ENCODE peak calls at places on chromosomes 2 and 18, in eight cellular contexts. One of them, this sample, is unnamed.

GRCh38 chr18:57743008-57743407 is 60.1 kb downstream of the ATP8B1 start:
- DNase-seq in MM.1S: no peak
- DNase-seq in OCI-LY7: no peak
- DNase-seq in hepatocyte: no peak
- DNase-seq in neural progenitor cell: no peak
- DNase-seq in HCT116: no peak
- DNase-seq in SK-N-SH: no peak
- DNase-seq in GM23338: no peak
- DNase-seq in this sample: peak; percentile 47

GRCh38 chr2:95052301-95052700 is 26.8 kb downstream of the MAL start:
- DNase-seq in OCI-LY7: no peak
- DNase-seq in HCT116: no peak
- DNase-seq in neural progenitor cell: no peak
- DNase-seq in GM23338: no peak
- DNase-seq in hepatocyte: no peak
- DNase-seq in MM.1S: no peak
- DNase-seq in SK-N-SH: no peak
- DNase-seq in this sample: peak; percentile 95

GRCh38 chr2:85258194-85258605 is 69.6 kb downstream of the TGOLN2 start:
- DNase-seq in HCT116: no peak
- DNase-seq in SK-N-SH: no peak
- DNase-seq in neural progenitor cell: no peak
- DNase-seq in GM23338: no peak
- DNase-seq in MM.1S: no peak
- DNase-seq in OCI-LY7: no peak
- DNase-seq in hepatocyte: no peak
- DNase-seq in this sample: no peak

GRCh38 chr2:47907097-47907781 is 941 bp upstream of the FBXO11 start:
- DNase-seq in GM23338: peak; percentile 63
- DNase-seq in MM.1S: peak; percentile 53
- DNase-seq in neural progenitor cell: peak; percentile 20
- DNase-seq in hepatocyte: peak; percentile 28
- DNase-seq in OCI-LY7: peak; percentile 48
- DNase-seq in HCT116: no peak
- DNase-seq in SK-N-SH: no peak
- DNase-seq in this sample: peak; percentile 15

GRCh38 chr2:134736167-134736885 is 17.5 kb upstream of the TMEM163 start:
- DNase-seq in OCI-LY7: peak; percentile 78
- DNase-seq in hepatocyte: peak; percentile 51
- DNase-seq in GM23338: peak; percentile 40
- DNase-seq in MM.1S: no peak
- DNase-seq in SK-N-SH: no peak
- DNase-seq in neural progenitor cell: peak; percentile 13
- DNase-seq in HCT116: peak; percentile 3
- DNase-seq in this sample: peak; percentile 77

GRCh38 chr2:46229134-46230063 is 67.8 kb upstream of the EPAS1 start:
- DNase-seq in HCT116: no peak
- DNase-seq in SK-N-SH: no peak
- DNase-seq in hepatocyte: peak; percentile 47
- DNase-seq in GM23338: peak; percentile 65
- DNase-seq in neural progenitor cell: peak; percentile 41
- DNase-seq in OCI-LY7: no peak
- DNase-seq in MM.1S: no peak
- DNase-seq in this sample: peak; percentile 47

GRCh38 chr18:69725855-69726508 is 221.7 kb downstream of the CD226 start:
- DNase-seq in hepatocyte: no peak
- DNase-seq in OCI-LY7: no peak
- DNase-seq in MM.1S: no peak
- DNase-seq in neural progenitor cell: no peak
- DNase-seq in SK-N-SH: no peak
- DNase-seq in HCT116: no peak
- DNase-seq in GM23338: no peak
- DNase-seq in this sample: no peak

GRCh38 chr2:65666156-65666725 is 233.8 kb upstream of the SPRED2 start:
- DNase-seq in MM.1S: peak; percentile 32
- DNase-seq in hepatocyte: peak; percentile 56
- DNase-seq in HCT116: no peak
- DNase-seq in OCI-LY7: no peak
- DNase-seq in SK-N-SH: no peak
- DNase-seq in GM23338: no peak
- DNase-seq in neural progenitor cell: no peak
- DNase-seq in this sample: peak; percentile 49

GRCh38 chr2:190785380-190785779 is 95.2 kb upstream of the GLS start:
- DNase-seq in MM.1S: no peak
- DNase-seq in HCT116: no peak
- DNase-seq in GM23338: no peak
- DNase-seq in neural progenitor cell: no peak
- DNase-seq in SK-N-SH: no peak
- DNase-seq in hepatocyte: no peak
- DNase-seq in OCI-LY7: no peak
- DNase-seq in this sample: peak; percentile 20

GRCh38 chr2:23622966-23623665 is 238.1 kb downstream of the KLHL29 start:
- DNase-seq in MM.1S: no peak
- DNase-seq in neural progenitor cell: no peak
- DNase-seq in hepatocyte: no peak
- DNase-seq in SK-N-SH: no peak
- DNase-seq in OCI-LY7: no peak
- DNase-seq in GM23338: no peak
- DNase-seq in HCT116: no peak
- DNase-seq in this sample: no peak
- TF ChIP-seq EZH2phosphoT487 in MM.1S: no peak
- TF ChIP-seq EZH2phosphoT487 in neural progenitor cell: no peak
- TF ChIP-seq EZH2phosphoT487 in hepatocyte: no peak
- TF ChIP-seq EZH2phosphoT487 in SK-N-SH: no peak
- TF ChIP-seq EZH2phosphoT487 in OCI-LY7: no peak
- TF ChIP-seq EZH2phosphoT487 in GM23338: no peak
- TF ChIP-seq EZH2phosphoT487 in HCT116: no peak
- TF ChIP-seq EZH2phosphoT487 in this sample: no peak

GRCh38 chr2:217932661-217933325 is 70.0 kb downstream of the TNS1 start:
- DNase-seq in neural progenitor cell: peak; percentile 35
- DNase-seq in hepatocyte: no peak
- DNase-seq in GM23338: peak; percentile 39
- DNase-seq in OCI-LY7: no peak
- DNase-seq in MM.1S: no peak
- DNase-seq in HCT116: no peak
- DNase-seq in SK-N-SH: peak; percentile 87
- DNase-seq in this sample: no peak
- H3K4me1 ChIP-seq in neural progenitor cell: peaks cover 5% of the 10 kb centered on the region
- H3K4me1 ChIP-seq in hepatocyte: peaks cover 68% of the 10 kb centered on the region
- H3K4me1 ChIP-seq in GM23338: peaks cover 34% of the 10 kb centered on the region
- H3K4me1 ChIP-seq in OCI-LY7: no peaks in the 10 kb centered on the region
- H3K4me1 ChIP-seq in MM.1S: no peaks in the 10 kb centered on the region
- H3K4me1 ChIP-seq in HCT116: no peaks in the 10 kb centered on the region
- H3K4me1 ChIP-seq in SK-N-SH: peaks cover 96% of the 10 kb centered on the region
- H3K4me1 ChIP-seq in this sample: no peaks in the 10 kb centered on the region

DNA sequence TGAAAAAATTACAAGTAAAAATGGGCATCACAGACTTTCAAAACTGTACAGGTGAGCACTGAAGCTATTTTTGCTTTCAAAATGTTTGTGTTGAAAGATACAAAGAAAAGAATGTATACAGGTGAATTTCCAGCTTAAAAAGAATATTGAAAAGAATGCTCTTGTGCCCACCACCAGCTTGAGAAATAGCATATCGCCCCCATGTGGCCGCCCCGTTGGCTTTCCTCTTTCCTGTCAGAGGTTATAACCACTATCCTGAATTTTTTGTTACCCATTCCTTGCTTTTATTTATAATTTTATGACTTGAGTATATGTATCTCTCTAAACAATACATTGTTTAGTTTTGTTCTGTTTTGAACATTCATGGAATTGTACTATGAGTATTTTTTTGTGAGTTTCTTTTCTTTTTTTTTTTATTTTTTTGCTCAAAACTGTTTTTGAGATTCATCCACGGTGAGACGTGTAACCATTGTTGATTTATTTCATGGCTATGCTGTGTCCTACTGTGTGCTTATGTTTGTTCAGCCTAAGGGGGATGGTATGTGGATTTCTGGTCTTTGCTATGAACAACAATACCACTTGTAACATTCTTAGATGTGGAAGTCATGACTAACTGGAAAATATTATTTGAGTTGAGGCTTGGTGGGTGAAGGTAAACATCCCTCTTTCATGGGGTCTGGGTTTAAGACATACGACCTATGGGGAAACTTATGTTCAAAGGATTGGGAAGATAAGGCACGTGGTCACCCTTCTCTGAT is 11.6 kb downstream of the TRPM8 start:
- DNase-seq in GM23338: peak; percentile 76
- DNase-seq in SK-N-SH: peak; percentile 54
- DNase-seq in HCT116: no peak
- DNase-seq in neural progenitor cell: peak; percentile 70
- DNase-seq in OCI-LY7: peak; percentile 26
- DNase-seq in hepatocyte: peak; percentile 27
- DNase-seq in MM.1S: no peak
- DNase-seq in this sample: peak; percentile 56
- TF ChIP-seq CTCF in GM23338: peak; percentile 80
- TF ChIP-seq CTCF in SK-N-SH: peak; percentile 76
- TF ChIP-seq CTCF in HCT116: peak; percentile 83
- TF ChIP-seq CTCF in neural progenitor cell: peak; percentile 87
- TF ChIP-seq CTCF in OCI-LY7: peak; percentile 86
- TF ChIP-seq CTCF in hepatocyte: peak; percentile 54
- TF ChIP-seq CTCF in MM.1S: peak; percentile 57
- TF ChIP-seq CTCF in this sample: peak; percentile 84

GRCh38 chr2:164840458-164840929 is 1.1 kb downstream of the COBLL1 start:
- DNase-seq in OCI-LY7: no peak
- DNase-seq in hepatocyte: peak; percentile 75
- DNase-seq in SK-N-SH: no peak
- DNase-seq in MM.1S: peak; percentile 68
- DNase-seq in HCT116: no peak
- DNase-seq in neural progenitor cell: peak; percentile 24
- DNase-seq in GM23338: peak; percentile 45
- DNase-seq in this sample: peak; percentile 41
- TF ChIP-seq EZH2phosphoT487 in OCI-LY7: no peak
- TF ChIP-seq EZH2phosphoT487 in hepatocyte: no peak
- TF ChIP-seq EZH2phosphoT487 in SK-N-SH: no peak
- TF ChIP-seq EZH2phosphoT487 in MM.1S: no peak
- TF ChIP-seq EZH2phosphoT487 in HCT116: no peak
- TF ChIP-seq EZH2phosphoT487 in neural progenitor cell: peak; percentile 17
- TF ChIP-seq EZH2phosphoT487 in GM23338: no peak
- TF ChIP-seq EZH2phosphoT487 in this sample: no peak

DNA sequence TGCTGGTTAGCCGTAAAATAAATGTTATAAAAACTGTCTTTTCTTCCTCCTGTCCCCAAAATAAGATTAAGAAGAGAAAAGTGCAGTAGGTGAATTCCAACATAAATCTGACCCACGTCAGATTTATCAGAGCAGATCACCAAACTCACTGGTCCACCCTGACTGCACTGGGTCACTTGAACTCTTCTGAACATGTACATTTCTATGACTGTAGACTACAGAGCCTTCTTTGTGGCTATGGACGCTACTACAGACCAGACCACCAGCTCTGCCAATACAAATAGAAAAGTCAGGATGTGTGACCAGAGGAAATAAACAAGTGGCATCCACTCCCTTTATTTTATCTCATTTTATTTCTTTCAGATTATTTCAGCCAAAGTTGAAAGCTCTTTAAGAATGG is 11.6 kb downstream of the DSG2 start:
- DNase-seq in OCI-LY7: no peak
- DNase-seq in GM23338: no peak
- DNase-seq in neural progenitor cell: no peak
- DNase-seq in hepatocyte: no peak
- DNase-seq in SK-N-SH: no peak
- DNase-seq in MM.1S: no peak
- DNase-seq in HCT116: no peak
- DNase-seq in this sample: no peak
- H3K4me1 ChIP-seq in OCI-LY7: no peaks in the 10 kb centered on the region
- H3K4me1 ChIP-seq in GM23338: peaks cover 14% of the 10 kb centered on the region
- H3K4me1 ChIP-seq in neural progenitor cell: no peaks in the 10 kb centered on the region
- H3K4me1 ChIP-seq in hepatocyte: peaks cover 29% of the 10 kb centered on the region
- H3K4me1 ChIP-seq in SK-N-SH: no peaks in the 10 kb centered on the region
- H3K4me1 ChIP-seq in MM.1S: no peaks in the 10 kb centered on the region
- H3K4me1 ChIP-seq in HCT116: peaks cover 57% of the 10 kb centered on the region
- H3K4me1 ChIP-seq in this sample: peaks cover 45% of the 10 kb centered on the region